ENCODE peak calls at places on chromosomes 16 and 17, in seven cellular contexts. I is AG04450, X is tibial artery, Y is fibroblast of lung, J is A549, L is bronchial epithelial cell, S is mammary epithelial cell. D is an unnamed sample.

GRCh38 chr17:36066365-36066945 is 2.4 kb downstream of the CCL18 start:
- DNase-seq in Y (no peak), I (no peak), J (no peak), L (no peak), S (no peak), X (no peak), D (no peak)

GRCh38 chr16:19167710-19168172 is 299 bp upstream of the SYT17 start:
- DNase-seq in X (peak), S (peak), I (no peak), Y (peak), J (peak), L (peak), D (peak)

GRCh38 chr17:28737770-28738679 is 5.8 kb upstream of the TRAF4 start:
- DNase-seq in X (no peak), L (no peak), S (no peak), J (no peak), Y (no peak), I (no peak), D (no peak)

GRCh38 chr16:1920727-1921155 is 2.5 kb upstream of the HS3ST6 start:
- DNase-seq in J (no peak), S (no peak), X (no peak), L (no peak), I (no peak), Y (peak), D (peak)

GRCh38 chr17:56819431-56820145 is 14.1 kb downstream of the C17orf67 start:
- DNase-seq in I (peak), X (no peak), L (peak), S (peak), Y (peak), J (peak), D (peak)

GRCh38 chr17:58677204-58677880 is 14.5 kb downstream of the TEX14 start:
- DNase-seq in I (no peak), J (no peak), X (no peak), S (no peak), L (peak), Y (peak), D (no peak)

GRCh38 chr16:85029413-85029794 is 1.8 kb downstream of the KIAA0513 start:
- DNase-seq in X (no peak), S (peak), J (no peak), Y (peak), L (peak), I (no peak), D (no peak)

GRCh38 chr17:13273744-13274295 is 256.0 kb upstream of the ELAC2 start:
- DNase-seq in I (no peak), L (peak), X (no peak), J (no peak), Y (no peak), S (peak), D (no peak)

GRCh38 chr16:31112711-31113419 is 4.6 kb upstream of the KAT8 start:
- DNase-seq in L (no peak), Y (no peak), I (no peak), J (no peak), S (no peak), X (no peak), D (no peak)

GRCh38 chr16:18049454-18050133 is 286.9 kb downstream of the NPIPA8 start:
- DNase-seq in L (no peak), X (no peak), J (no peak), Y (no peak), S (no peak), I (no peak), D (no peak)

GRCh38 chr16:5928476-5929055 is 831.0 kb upstream of the EEF2KMT start:
- DNase-seq in J (no peak), L (no peak), S (no peak), Y (no peak), I (no peak), X (no peak), D (no peak)

GRCh38 chr17:81150379-81151038 is 14.8 kb upstream of the PVALEF start:
- DNase-seq in I (no peak), J (no peak), X (no peak), L (no peak), Y (no peak), S (no peak), D (no peak)

GRCh38 chr17:4796550-4796915 is 569 bp downstream of the PSMB6 start:
- DNase-seq in S (peak), Y (peak), L (no peak), J (peak), X (no peak), I (no peak), D (peak)

GRCh38 chr17:82215972-82216300 is 3.3 kb upstream of the CCDC57 start:
- DNase-seq in J (no peak), L (no peak), X (no peak), I (no peak), Y (no peak), S (no peak), D (no peak)

GRCh38 chr17:1834378-1835149 is 4.8 kb downstream of the RPA1 start:
- DNase-seq in I (no peak), Y (no peak), J (no peak), S (no peak), L (no peak), X (no peak), D (no peak)

GRCh38 chr16:85954927-85955539 is 56.1 kb downstream of the IRF8 start:
- DNase-seq in S (no peak), I (no peak), L (no peak), J (no peak), Y (no peak), X (no peak), D (no peak)

GRCh38 chr17:76432004-76432403 is 20.9 kb downstream of the UBE2O start:
- DNase-seq in S (no peak), L (no peak), I (no peak), X (peak), J (no peak), Y (no peak), D (no peak)

GRCh38 chr16:50697881-50698767 is 4.7 kb downstream of the NOD2 start:
- DNase-seq in L (peak), I (no peak), Y (peak), S (peak), J (no peak), X (peak), D (no peak)

GRCh38 chr16:79317026-79317425 is 283.5 kb downstream of the MAF start:
- DNase-seq in J (no peak), I (no peak), X (no peak), S (no peak), Y (no peak), L (no peak), D (no peak)

GRCh38 chr16:22250522-22250921 is 44.4 kb downstream of the EEF2K start:
- DNase-seq in L (no peak), J (no peak), S (no peak), Y (no peak), I (no peak), X (no peak), D (no peak)

GRCh38 chr17:77248216-77249054 is 107.7 kb downstream of the SEC14L1 start:
- DNase-seq in J (no peak), Y (no peak), L (no peak), X (no peak), S (no peak), I (no peak), D (no peak)

GRCh38 chr16:77298638-77299360 is 99.6 kb downstream of the SYCE1L start:
- DNase-seq in Y (peak), X (no peak), L (peak), J (peak), I (peak), S (peak), D (no peak)

GRCh38 chr17:82772026-82772425 is 20.2 kb downstream of the TBCD start:
- DNase-seq in X (no peak), L (peak), Y (peak), I (peak), J (peak), S (peak), D (no peak)

GRCh38 chr17:50275279-50275678 is 1.0 kb downstream of the TMEM92 start:
- DNase-seq in X (no peak), S (no peak), L (no peak), I (no peak), Y (no peak), J (no peak), D (no peak)

GRCh38 chr16:66517586-66518263 is 32.2 kb downstream of the TK2 start:
- DNase-seq in I (no peak), X (no peak), J (no peak), L (no peak), Y (no peak), S (no peak), D (no peak)

GRCh38 chr16:87327798-87328495 is 10.8 kb upstream of the C16orf95 start:
- DNase-seq in X (no peak), L (no peak), S (no peak), Y (no peak), J (no peak), I (no peak), D (no peak)

DNA sequence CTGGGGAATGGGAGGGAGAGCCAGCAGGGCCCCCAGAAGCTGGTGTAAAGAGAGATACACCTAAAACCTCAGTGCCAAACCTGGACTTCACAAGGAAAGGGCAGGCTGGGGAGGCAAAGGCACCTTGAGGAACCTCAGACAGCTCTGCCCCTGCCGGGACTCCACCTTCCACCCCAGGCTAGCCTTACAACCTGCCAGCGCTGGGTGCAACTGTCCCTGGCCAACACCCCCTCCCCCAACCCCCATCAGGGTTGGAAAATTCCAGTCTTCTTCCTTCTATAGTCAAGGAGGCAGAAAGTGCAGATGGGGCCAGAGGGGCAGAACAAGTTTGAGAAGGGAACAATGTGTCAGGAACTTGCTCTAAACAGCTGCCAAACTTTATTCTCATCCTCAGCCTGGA is 2.2 kb downstream of the YBX2 start:
- DNase-seq in Y (no peak), I (no peak), S (no peak), X (no peak), J (no peak), L (no peak), D (no peak)
- TF ChIP-seq CTCF in Y (no peak), I (no peak), S (no peak), X (no peak), J (no peak), L (no peak), D (no peak)

GRCh38 chr17:73941919-73942530 is 261.5 kb upstream of the RPL38 start:
- DNase-seq in Y (no peak), S (no peak), J (no peak), X (no peak), I (no peak), L (no peak), D (no peak)

GRCh38 chr17:73938706-73939105 is 264.8 kb upstream of the RPL38 start:
- DNase-seq in Y (no peak), I (no peak), S (no peak), X (no peak), J (no peak), L (no peak), D (no peak)

GRCh38 chr17:73936908-73937627 is 266.4 kb upstream of the RPL38 start:
- DNase-seq in L (no peak), Y (no peak), X (no peak), I (no peak), S (no peak), J (no peak), D (no peak)

GRCh38 chr17:73940511-73940910 is 263.0 kb upstream of the RPL38 start:
- DNase-seq in J (no peak), I (no peak), S (no peak), X (no peak), L (no peak), Y (no peak), D (no peak)

GRCh38 chr17:73939808-73940207 is 263.7 kb upstream of the RPL38 start:
- DNase-seq in S (no peak), L (no peak), Y (no peak), X (no peak), I (no peak), J (no peak), D (no peak)
- TF ChIP-seq CTCF in S (no peak), L (no peak), Y (no peak), X (no peak), I (no peak), J (no peak), D (no peak)

GRCh38 chr16:67758966-67759365 is 39.9 kb upstream of the GFOD2 start:
- DNase-seq in I (no peak), X (no peak), J (no peak), Y (no peak), S (no peak), L (no peak), D (no peak)
- TF ChIP-seq CTCF in I (no peak), X (no peak), J (no peak), Y (no peak), S (no peak), L (no peak), D (no peak)

GRCh38 chr16:64950262-64950661 is 171.6 kb downstream of the CDH11 start:
- DNase-seq in Y (no peak), J (no peak), I (no peak), S (no peak), X (no peak), L (no peak), D (no peak)
- TF ChIP-seq CTCF in Y (no peak), J (no peak), I (peak), S (no peak), X (no peak), L (no peak), D (no peak)